ENCODE peak calls at places on chromosomes 3 and 15, in five cellular contexts. One of them, this sample, is unnamed.

GRCh38 chr3:158911586-158911985 is 109.7 kb downstream of the MFSD1 start:
- DNase-seq in OCI-LY7: no peak
- DNase-seq in endothelial cell of umbilical vein: no peak
- DNase-seq in left lung: no peak
- DNase-seq in WERI-Rb-1: no peak
- DNase-seq in this sample: no peak

GRCh38 chr3:169597083-169597609 is 66.4 kb downstream of the MECOM start:
- DNase-seq in OCI-LY7: no peak
- DNase-seq in endothelial cell of umbilical vein: no peak
- DNase-seq in left lung: no peak
- DNase-seq in WERI-Rb-1: no peak
- DNase-seq in this sample: no peak

GRCh38 chr3:23580337-23580736 is 225.4 kb upstream of the UBE2E1 start:
- DNase-seq in OCI-LY7: no peak
- DNase-seq in endothelial cell of umbilical vein: no peak
- DNase-seq in left lung: no peak
- DNase-seq in WERI-Rb-1: no peak
- DNase-seq in this sample: no peak

GRCh38 chr3:12954891-12955650 is 113.7 kb upstream of the RPL32 start:
- DNase-seq in OCI-LY7: peak
- DNase-seq in endothelial cell of umbilical vein: peak
- DNase-seq in left lung: peak
- DNase-seq in WERI-Rb-1: no peak
- DNase-seq in this sample: peak

GRCh38 chr15:23642413-23643044 is 5.1 kb downstream of the MAGEL2 start:
- DNase-seq in OCI-LY7: peak
- DNase-seq in endothelial cell of umbilical vein: peak
- DNase-seq in left lung: peak
- DNase-seq in WERI-Rb-1: peak
- DNase-seq in this sample: peak

GRCh38 chr3:56862352-56863062 is 60.8 kb upstream of the ARHGEF3 start:
- DNase-seq in OCI-LY7: no peak
- DNase-seq in endothelial cell of umbilical vein: peak
- DNase-seq in left lung: no peak
- DNase-seq in WERI-Rb-1: no peak
- DNase-seq in this sample: peak

GRCh38 chr3:150736316-150736719 is 26.7 kb downstream of the SIAH2 start:
- DNase-seq in OCI-LY7: no peak
- DNase-seq in endothelial cell of umbilical vein: no peak
- DNase-seq in left lung: no peak
- DNase-seq in WERI-Rb-1: no peak
- DNase-seq in this sample: no peak

GRCh38 chr3:186493507-186493906 is 50.7 kb downstream of the CRYGS start:
- DNase-seq in OCI-LY7: no peak
- DNase-seq in endothelial cell of umbilical vein: no peak
- DNase-seq in left lung: no peak
- DNase-seq in WERI-Rb-1: no peak
- DNase-seq in this sample: no peak

GRCh38 chr3:120092444-120092843 is 1.8 kb downstream of the GSK3B start:
- DNase-seq in OCI-LY7: no peak
- DNase-seq in endothelial cell of umbilical vein: peak
- DNase-seq in left lung: no peak
- DNase-seq in WERI-Rb-1: no peak
- DNase-seq in this sample: no peak

GRCh38 chr3:177771780-177772179 is 574.5 kb upstream of the TBL1XR1 start:
- DNase-seq in OCI-LY7: no peak
- DNase-seq in endothelial cell of umbilical vein: no peak
- DNase-seq in left lung: no peak
- DNase-seq in WERI-Rb-1: no peak
- DNase-seq in this sample: no peak

GRCh38 chr3:55000546-55000945 is 72.7 kb upstream of the LRTM1 start:
- DNase-seq in OCI-LY7: no peak
- DNase-seq in endothelial cell of umbilical vein: no peak
- DNase-seq in left lung: no peak
- DNase-seq in WERI-Rb-1: peak
- DNase-seq in this sample: no peak

GRCh38 chr3:69761896-69762789 is 22.9 kb downstream of the MITF start:
- DNase-seq in OCI-LY7: no peak
- DNase-seq in endothelial cell of umbilical vein: no peak
- DNase-seq in left lung: no peak
- DNase-seq in WERI-Rb-1: no peak
- DNase-seq in this sample: peak

GRCh38 chr3:30131171-30131570 is 475.2 kb upstream of the TGFBR2 start:
- DNase-seq in OCI-LY7: no peak
- DNase-seq in endothelial cell of umbilical vein: no peak
- DNase-seq in left lung: no peak
- DNase-seq in WERI-Rb-1: no peak
- DNase-seq in this sample: no peak

GRCh38 chr3:42306499-42306898 is 40.5 kb upstream of the CCK start:
- DNase-seq in OCI-LY7: no peak
- DNase-seq in endothelial cell of umbilical vein: no peak
- DNase-seq in left lung: no peak
- DNase-seq in WERI-Rb-1: no peak
- DNase-seq in this sample: no peak

GRCh38 chr15:42194502-42194901 is 13.6 kb downstream of the VPS39 start:
- DNase-seq in OCI-LY7: no peak
- DNase-seq in endothelial cell of umbilical vein: no peak
- DNase-seq in left lung: no peak
- DNase-seq in WERI-Rb-1: no peak
- DNase-seq in this sample: no peak

GRCh38 chr3:139538733-139539132 is 809 bp downstream of the RBP1 start:
- DNase-seq in OCI-LY7: no peak
- DNase-seq in endothelial cell of umbilical vein: no peak
- DNase-seq in left lung: no peak
- DNase-seq in WERI-Rb-1: no peak
- DNase-seq in this sample: no peak

GRCh38 chr3:47405820-47406761 is 25.3 kb downstream of the PTPN23 start:
- DNase-seq in OCI-LY7: no peak
- DNase-seq in endothelial cell of umbilical vein: no peak
- DNase-seq in left lung: no peak
- DNase-seq in WERI-Rb-1: no peak
- DNase-seq in this sample: no peak

DNA sequence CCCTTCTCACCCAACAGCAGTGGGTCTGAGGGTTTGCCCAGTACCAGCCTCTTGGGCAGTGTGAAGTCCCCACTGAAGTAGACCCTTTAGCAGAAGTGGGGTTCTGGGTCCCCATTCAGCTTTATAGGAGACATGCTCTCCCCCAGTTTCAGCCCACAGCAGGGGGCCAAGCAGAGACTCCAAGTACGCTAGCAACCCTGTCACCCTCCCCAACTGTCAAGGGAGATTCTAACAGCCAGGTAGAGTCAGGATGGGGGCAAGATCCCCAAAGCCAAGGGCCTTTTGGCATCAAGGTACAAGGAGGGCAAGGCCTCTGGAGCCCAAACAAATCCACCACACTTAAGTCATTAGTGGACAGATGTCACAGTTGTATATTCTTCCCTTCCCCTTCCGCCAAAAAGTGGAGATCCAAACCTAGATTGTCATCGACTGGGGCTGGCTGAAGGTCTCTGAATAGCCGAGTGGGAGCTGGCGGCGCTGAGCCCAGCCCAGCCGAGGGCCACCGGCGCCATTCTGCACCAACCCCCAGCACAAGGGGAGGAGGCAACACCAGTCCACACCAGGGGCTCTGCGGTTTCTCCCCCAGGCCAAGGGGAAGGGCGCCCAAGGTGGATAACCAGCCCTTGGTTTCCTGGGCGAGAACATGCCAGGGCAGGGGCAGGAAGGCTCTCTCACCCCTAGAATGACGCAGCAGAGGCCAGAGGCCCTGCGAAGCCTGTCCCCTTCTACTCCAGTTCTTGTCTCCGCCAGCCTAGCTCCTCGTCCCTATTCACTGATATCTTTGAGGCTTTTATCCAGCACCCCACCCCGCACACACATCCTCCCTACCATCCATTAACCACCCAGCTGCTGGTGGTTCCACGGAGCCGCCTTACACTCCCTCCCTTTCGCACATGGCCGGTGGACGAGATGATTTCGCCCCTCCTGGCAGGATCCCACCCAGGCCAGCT is 1.5 kb downstream of the RBPMS2 start:
- DNase-seq in OCI-LY7: no peak
- DNase-seq in endothelial cell of umbilical vein: no peak
- DNase-seq in left lung: peak
- DNase-seq in WERI-Rb-1: no peak
- DNase-seq in this sample: no peak
- H3K4me3 ChIP-seq in OCI-LY7: no peak
- H3K4me3 ChIP-seq in endothelial cell of umbilical vein: no peak
- H3K4me3 ChIP-seq in left lung: peak
- H3K4me3 ChIP-seq in WERI-Rb-1: peak
- H3K4me3 ChIP-seq in this sample: no peak

GRCh38 chr15:44023176-44023575 is 171.9 kb downstream of the FRMD5 start:
- DNase-seq in OCI-LY7: no peak
- DNase-seq in endothelial cell of umbilical vein: peak
- DNase-seq in left lung: no peak
- DNase-seq in WERI-Rb-1: no peak
- DNase-seq in this sample: no peak
- TF ChIP-seq CTCF in OCI-LY7: no peak
- TF ChIP-seq CTCF in endothelial cell of umbilical vein: peak
- TF ChIP-seq CTCF in left lung: no peak
- TF ChIP-seq CTCF in WERI-Rb-1: no peak
- TF ChIP-seq CTCF in this sample: no peak

GRCh38 chr15:92908369-92909057 is 8.4 kb downstream of the CHD2 start:
- DNase-seq in OCI-LY7: no peak
- DNase-seq in endothelial cell of umbilical vein: no peak
- DNase-seq in left lung: no peak
- DNase-seq in WERI-Rb-1: no peak
- DNase-seq in this sample: no peak
- H3K4me3 ChIP-seq in OCI-LY7: peak
- H3K4me3 ChIP-seq in endothelial cell of umbilical vein: no peak
- H3K4me3 ChIP-seq in left lung: no peak
- H3K4me3 ChIP-seq in WERI-Rb-1: no peak
- H3K4me3 ChIP-seq in this sample: no peak

GRCh38 chr3:188154758-188155574 is 1.0 kb downstream of the LPP start:
- DNase-seq in OCI-LY7: no peak
- DNase-seq in endothelial cell of umbilical vein: no peak
- DNase-seq in left lung: no peak
- DNase-seq in WERI-Rb-1: no peak
- DNase-seq in this sample: no peak

GRCh38 chr3:188153949-188154757 is at the start of gene LPP:
- DNase-seq in OCI-LY7: peak
- DNase-seq in endothelial cell of umbilical vein: peak
- DNase-seq in left lung: peak
- DNase-seq in WERI-Rb-1: peak
- DNase-seq in this sample: peak

GRCh38 chr3:188152660-188153497 is 1.1 kb upstream of the LPP start:
- DNase-seq in OCI-LY7: peak
- DNase-seq in endothelial cell of umbilical vein: no peak
- DNase-seq in left lung: peak
- DNase-seq in WERI-Rb-1: no peak
- DNase-seq in this sample: peak

GRCh38 chr3:188151438-188151837 is 2.5 kb upstream of the LPP start:
- DNase-seq in OCI-LY7: no peak
- DNase-seq in endothelial cell of umbilical vein: no peak
- DNase-seq in left lung: no peak
- DNase-seq in WERI-Rb-1: no peak
- DNase-seq in this sample: no peak

DNA sequence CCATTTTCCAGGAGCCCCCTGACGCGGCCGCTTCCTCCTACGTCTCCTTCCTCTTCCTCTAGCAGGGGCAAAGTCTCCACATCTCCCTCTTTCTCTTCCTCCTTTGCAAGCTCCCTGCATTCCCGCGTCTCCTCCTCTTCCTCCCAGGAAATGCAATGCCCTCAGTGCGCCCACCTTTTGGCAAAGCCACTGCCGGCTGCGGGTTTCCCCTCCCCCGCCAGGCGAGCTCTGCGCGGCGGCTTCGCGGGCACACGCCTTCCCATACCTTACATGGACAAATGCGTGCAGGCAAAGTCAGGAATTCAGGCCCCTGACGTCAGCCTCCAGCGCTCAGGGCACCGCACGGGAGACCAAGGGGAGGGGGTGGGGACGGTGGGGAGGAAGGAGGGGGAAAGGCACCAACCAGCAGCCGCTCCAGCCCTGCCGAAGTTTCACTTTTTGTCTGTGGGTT is 434 bp upstream of the LPP start:
- DNase-seq in OCI-LY7: peak
- DNase-seq in endothelial cell of umbilical vein: peak
- DNase-seq in left lung: peak
- DNase-seq in WERI-Rb-1: peak
- DNase-seq in this sample: no peak
- TF ChIP-seq CTCF in OCI-LY7: no peak
- TF ChIP-seq CTCF in endothelial cell of umbilical vein: no peak
- TF ChIP-seq CTCF in left lung: no peak
- TF ChIP-seq CTCF in WERI-Rb-1: no peak
- TF ChIP-seq CTCF in this sample: no peak

GRCh38 chr3:31978553-31978952 is 2.5 kb downstream of the OSBPL10 start:
- DNase-seq in OCI-LY7: no peak
- DNase-seq in endothelial cell of umbilical vein: no peak
- DNase-seq in left lung: no peak
- DNase-seq in WERI-Rb-1: no peak
- DNase-seq in this sample: no peak

GRCh38 chr3:31980530-31981205 is 394 bp downstream of the OSBPL10 start:
- DNase-seq in OCI-LY7: peak
- DNase-seq in endothelial cell of umbilical vein: peak
- DNase-seq in left lung: peak
- DNase-seq in WERI-Rb-1: peak
- DNase-seq in this sample: peak

GRCh38 chr3:31981206-31982181 is at the start of the genes OSBPL10 and ZNF860:
- DNase-seq in OCI-LY7: peak
- DNase-seq in endothelial cell of umbilical vein: peak
- DNase-seq in left lung: peak
- DNase-seq in WERI-Rb-1: peak
- DNase-seq in this sample: peak

GRCh38 chr3:31977736-31978135 is 3.3 kb downstream of the OSBPL10 start:
- DNase-seq in OCI-LY7: no peak
- DNase-seq in endothelial cell of umbilical vein: no peak
- DNase-seq in left lung: no peak
- DNase-seq in WERI-Rb-1: no peak
- DNase-seq in this sample: no peak

GRCh38 chr3:31979006-31979697 is 1.9 kb downstream of the OSBPL10 start:
- DNase-seq in OCI-LY7: no peak
- DNase-seq in endothelial cell of umbilical vein: peak
- DNase-seq in left lung: no peak
- DNase-seq in WERI-Rb-1: no peak
- DNase-seq in this sample: peak
- H3K4me3 ChIP-seq in OCI-LY7: peak
- H3K4me3 ChIP-seq in endothelial cell of umbilical vein: no peak
- H3K4me3 ChIP-seq in left lung: no peak
- H3K4me3 ChIP-seq in WERI-Rb-1: no peak
- H3K4me3 ChIP-seq in this sample: no peak

GRCh38 chr3:16828815-16829214 is 55.9 kb upstream of the PLCL2 start:
- DNase-seq in OCI-LY7: peak
- DNase-seq in endothelial cell of umbilical vein: peak
- DNase-seq in left lung: no peak
- DNase-seq in WERI-Rb-1: peak
- DNase-seq in this sample: peak
- TF ChIP-seq CTCF in OCI-LY7: peak
- TF ChIP-seq CTCF in endothelial cell of umbilical vein: peak
- TF ChIP-seq CTCF in left lung: no peak
- TF ChIP-seq CTCF in WERI-Rb-1: peak
- TF ChIP-seq CTCF in this sample: peak

DNA sequence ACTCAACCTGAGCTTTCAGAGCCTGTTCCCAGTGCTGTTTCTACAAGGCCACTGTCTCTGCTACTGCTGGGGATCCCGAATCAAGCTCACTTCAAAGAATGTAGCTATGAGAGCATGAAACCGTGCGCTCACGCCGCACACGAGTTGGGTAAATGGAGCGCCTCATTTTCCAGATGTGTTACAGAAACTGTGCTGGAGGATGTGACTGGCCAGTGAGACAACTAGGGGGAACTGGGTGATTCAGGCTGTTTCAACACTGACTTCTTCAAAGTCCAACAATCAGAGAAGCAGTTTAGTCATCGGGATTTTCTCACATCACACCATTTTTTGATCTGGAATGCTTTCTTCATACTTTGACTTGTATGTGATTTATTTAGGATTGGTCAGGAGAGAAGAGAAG is 3.5 kb downstream of the ZNF710 start:
- DNase-seq in OCI-LY7: no peak
- DNase-seq in endothelial cell of umbilical vein: peak
- DNase-seq in left lung: no peak
- DNase-seq in WERI-Rb-1: no peak
- DNase-seq in this sample: peak
- H3K4me3 ChIP-seq in OCI-LY7: no peak
- H3K4me3 ChIP-seq in endothelial cell of umbilical vein: no peak
- H3K4me3 ChIP-seq in left lung: no peak
- H3K4me3 ChIP-seq in WERI-Rb-1: no peak
- H3K4me3 ChIP-seq in this sample: peak

This sample was measured in GM12865.